ENCODE peak calls at places on chromosomes 13 and 19, in four cellular contexts. C is right atrium auricular region, Z is hepatocyte, A is Peyer's patch. E is an unnamed sample.

GRCh38 chr13:96816874-96817273 is 177.4 kb downstream of the OXGR1 start:
- DNase-seq in A (no peak), C (no peak), Z (no peak), E (no peak)

GRCh38 chr19:21321996-21322395 is 7.2 kb downstream of the ZNF708 start:
- DNase-seq in A (no peak), Z (no peak), C (no peak), E (no peak)

GRCh38 chr19:16588089-16588823 is 16.0 kb upstream of the SLC35E1 start:
- DNase-seq in A (peak), C (no peak), Z (no peak), E (peak)

GRCh38 chr13:107883561-107884175 is 331.7 kb downstream of the LIG4 start:
- DNase-seq in A (no peak), C (no peak), Z (no peak), E (no peak)

GRCh38 chr13:45219938-45220375 is 19.1 kb upstream of the KCTD4 start:
- DNase-seq in Z (no peak), C (no peak), A (no peak), E (no peak)

GRCh38 chr13:69980799-69981198 is 126.8 kb upstream of the ATXN8OS start:
- DNase-seq in C (no peak), A (no peak), Z (no peak), E (no peak)

GRCh38 chr13:77207943-77208342 is 119.0 kb downstream of the MYCBP2 start:
- DNase-seq in C (no peak), Z (no peak), A (no peak), E (no peak)

GRCh38 chr13:29771247-29771646 is 79.2 kb downstream of the UBL3 start:
- DNase-seq in A (no peak), Z (peak), C (no peak), E (no peak)

GRCh38 chr19:4257025-4257424 is 10.1 kb downstream of the YJU2 start:
- DNase-seq in Z (no peak), C (no peak), A (no peak), E (no peak)

GRCh38 chr13:100532836-100533435 is 55.7 kb downstream of the GGACT start:
- DNase-seq in Z (no peak), C (peak), A (peak), E (no peak)

GRCh38 chr13:41459754-41460111 is 2.4 kb downstream of the RGCC start:
- DNase-seq in Z (no peak), A (no peak), C (no peak), E (no peak)

GRCh38 chr19:49908480-49909420 is 12.1 kb upstream of the IL4I1 start:
- DNase-seq in A (no peak), C (no peak), Z (no peak), E (no peak)

GRCh38 chr13:106182404-106182803 is 353.1 kb downstream of the EFNB2 start:
- DNase-seq in Z (no peak), A (no peak), C (no peak), E (no peak)

GRCh38 chr13:99086869-99087129 is 108.9 kb upstream of the DOCK9 start:
- DNase-seq in C (no peak), A (no peak), Z (no peak), E (peak)

GRCh38 chr13:104143760-104144406 is 1077.7 kb upstream of the SLC10A2 start:
- DNase-seq in A (no peak), Z (no peak), C (no peak), E (no peak)

GRCh38 chr19:16457195-16457953 is 14.4 kb downstream of the EPS15L1 start:
- DNase-seq in C (no peak), A (no peak), Z (no peak), E (no peak)

GRCh38 chr13:29681859-29682258 is 86.4 kb upstream of the SLC7A1 start:
- DNase-seq in A (no peak), C (no peak), Z (no peak), E (no peak)

GRCh38 chr13:74325106-74325505 is 190.9 kb upstream of the KLF12 start:
- DNase-seq in C (no peak), A (no peak), Z (peak), E (no peak)

GRCh38 chr19:10896851-10897526 is 25.6 kb downstream of the CARM1 start:
- DNase-seq in A (no peak), Z (no peak), C (no peak), E (no peak)

GRCh38 chr13:20904908-20905307 is 2.4 kb upstream of the XPO4 start:
- DNase-seq in A (no peak), C (no peak), Z (no peak), E (no peak)

GRCh38 chr13:21149568-21149967 is 26.8 kb downstream of the SKA3 start:
- DNase-seq in A (no peak), C (no peak), Z (no peak), E (no peak)

GRCh38 chr19:7442423-7442822 is 46.4 kb downstream of the PEX11G start:
- DNase-seq in Z (no peak), C (no peak), A (no peak), E (no peak)

GRCh38 chr19:46353730-46354528 is 7.0 kb downstream of the PPP5C start:
- DNase-seq in C (no peak), Z (no peak), A (no peak), E (no peak)

GRCh38 chr13:67228031-67228430 is 2.1 kb downstream of the PCDH9 start:
- DNase-seq in A (no peak), C (no peak), Z (no peak), E (no peak)

GRCh38 chr13:20902438-20903163 is at the start of gene XPO4:
- DNase-seq in Z (peak), A (peak), C (peak), E (peak)

GRCh38 chr19:56720281-56720680 is 48.7 kb upstream of the ZNF835 start:
- DNase-seq in A (no peak), Z (no peak), C (no peak), E (no peak)

GRCh38 chr13:54787754-54788153 is 1759.1 kb downstream of the OLFM4 start:
- DNase-seq in Z (no peak), A (no peak), C (no peak), E (peak)

GRCh38 chr19:33747273-33747672 is 49.4 kb upstream of the KCTD15 start:
- DNase-seq in A (no peak), C (no peak), Z (no peak), E (no peak)

GRCh38 chr19:53328967-53329366 is 4.6 kb upstream of the ZNF845 start:
- DNase-seq in C (no peak), Z (no peak), A (no peak), E (no peak)

E was measured in mucosa of descending colon.